ENCODE peak calls at places on chromosome 13, in six cellular contexts. Z is left ventricle myocardium inferior, Q is esophagus squamous epithelium, H is thoracic aorta, R is testis, L is thyroid gland. K is an unnamed sample. For H3K4me1, the result is how much of the 10 kb centered on the place peaks cover.

GRCh38 chr13:23889598-23890224 is 511 bp upstream of the MIPEP start:
- DNase-seq in Z (no peak), Q (no peak), H (no peak), R (no peak), L (no peak), K (no peak)

GRCh38 chr13:79309690-79310089 is 96.4 kb downstream of the RBM26 start:
- DNase-seq in Z (no peak), Q (no peak), H (no peak), R (no peak), L (no peak), K (no peak)

GRCh38 chr13:64471916-64472315 is 2758.2 kb downstream of the PCDH9 start:
- DNase-seq in Z (no peak), Q (no peak), H (no peak), R (no peak), L (no peak), K (no peak)

GRCh38 chr13:23979361-23980159 is 82.3 kb upstream of the C1QTNF9B start:
- DNase-seq in Z (peak), Q (no peak), H (peak), R (peak), L (peak), K (peak)

GRCh38 chr13:97810152-97810551 is 143.3 kb upstream of the IPO5 start:
- DNase-seq in Z (no peak), Q (no peak), H (no peak), R (no peak), L (no peak), K (no peak)

GRCh38 chr13:30880756-30881155 is 25.3 kb upstream of the MEDAG start:
- DNase-seq in Z (no peak), Q (no peak), H (no peak), R (no peak), L (no peak), K (peak)

GRCh38 chr13:67100723-67101122 is 129.4 kb downstream of the PCDH9 start:
- DNase-seq in Z (no peak), Q (no peak), H (no peak), R (no peak), L (no peak), K (no peak)

GRCh38 chr13:44815507-44816074 is 173.7 kb downstream of the NUFIP1 start:
- DNase-seq in Z (no peak), Q (no peak), H (no peak), R (peak), L (no peak), K (peak)

GRCh38 chr13:99265823-99266426 is 7.7 kb upstream of the GPR18 start:
- DNase-seq in Z (no peak), Q (no peak), H (no peak), R (no peak), L (no peak), K (no peak)

DNA sequence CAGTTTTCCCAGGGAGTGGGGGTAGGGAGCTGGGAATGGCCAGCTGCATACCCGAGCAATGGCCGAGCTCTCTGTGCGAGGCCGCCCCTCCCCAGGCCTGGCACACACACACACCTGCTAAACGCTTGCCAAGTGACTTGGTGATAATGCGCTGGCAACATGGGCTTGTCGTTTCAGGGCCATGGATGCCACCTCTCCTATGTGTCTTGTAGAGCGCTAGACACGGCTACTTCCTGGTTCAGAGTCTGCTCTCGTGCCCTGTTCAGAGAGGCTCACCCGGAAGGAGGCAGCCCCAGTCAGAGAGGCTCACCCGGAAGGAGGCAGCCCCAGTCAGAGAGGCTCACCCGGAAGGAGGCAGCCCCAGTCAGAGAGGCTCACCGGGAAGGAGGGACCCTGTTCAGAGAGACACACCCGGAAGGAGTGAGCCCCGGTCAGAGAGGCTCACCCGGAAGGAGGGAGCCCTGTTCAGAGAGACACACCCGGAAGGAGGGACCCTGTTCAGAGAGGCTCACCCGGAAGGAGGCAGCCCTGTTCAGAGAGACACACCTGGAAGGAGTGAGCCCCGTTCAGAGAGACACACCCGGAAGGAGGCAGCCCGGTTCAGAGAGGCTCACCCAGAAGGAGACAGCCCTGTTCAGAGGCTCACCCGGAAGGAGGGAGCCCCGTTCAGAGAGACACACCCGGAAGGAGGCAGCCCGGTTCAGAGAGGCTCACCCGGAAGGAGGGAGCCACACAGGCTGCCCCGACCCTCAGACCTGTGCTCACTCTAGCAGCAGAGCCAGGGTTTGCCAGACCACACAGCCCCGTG is 4.2 kb downstream of the ADPRHL1 start:
- DNase-seq in Z (no peak), Q (no peak), H (no peak), R (peak), L (no peak), K (peak)
- H3K4me1 ChIP-seq in Z (half or more), Q (under half), H (under half), R (under half), L (under half), K (under half)

GRCh38 chr13:28273919-28274318 is 135.6 kb downstream of the PAN3 start:
- DNase-seq in Z (no peak), Q (no peak), H (no peak), R (no peak), L (no peak), K (no peak)
- TF ChIP-seq CTCF in Z (no peak), Q (no peak), H (no peak), R (no peak), L (no peak), K (no peak)

DNA sequence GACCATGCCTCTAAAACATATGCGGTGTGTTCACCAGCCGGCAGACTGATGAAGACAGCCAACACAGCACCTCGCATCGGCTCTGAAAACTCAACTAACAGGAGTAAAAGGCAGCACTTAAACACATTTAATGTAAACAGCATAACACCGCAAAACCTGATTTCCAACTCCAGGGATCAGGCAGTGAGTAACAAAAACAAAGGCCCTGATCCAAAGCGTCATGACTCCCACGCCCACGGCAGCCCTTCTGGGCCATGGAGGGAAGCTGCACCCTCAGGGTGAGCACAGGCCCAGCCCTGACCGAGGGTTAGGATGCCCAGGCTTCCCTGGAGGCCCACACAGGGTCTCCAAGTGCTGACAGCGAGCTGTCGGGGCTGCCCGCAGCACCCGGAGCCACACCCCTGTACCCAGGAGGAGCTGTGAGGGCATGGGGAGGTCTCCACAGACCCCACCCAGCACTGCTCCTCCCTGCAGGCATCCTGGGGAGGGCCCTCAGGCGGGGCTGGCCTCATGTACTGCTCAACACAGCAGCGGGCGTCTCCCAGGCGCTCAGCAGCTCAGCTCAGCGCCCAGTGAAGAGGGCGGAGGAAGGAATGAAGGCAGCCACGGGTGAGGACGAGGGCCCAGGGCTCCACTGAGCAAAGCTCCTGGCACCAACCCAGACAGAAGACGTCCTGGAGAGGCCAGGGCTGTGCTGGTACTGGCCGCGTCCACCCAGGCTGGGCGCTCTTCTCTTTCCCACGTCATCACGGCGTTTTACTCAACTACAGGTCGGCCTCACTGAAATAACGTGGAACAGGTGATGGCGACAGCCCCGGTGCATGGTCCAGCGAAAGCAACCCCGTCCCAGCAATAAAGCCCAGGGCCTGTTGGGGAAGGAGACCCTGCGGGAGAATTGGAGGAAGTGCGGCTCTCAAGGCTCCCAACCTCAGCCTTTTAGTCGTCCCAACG is 53.6 kb downstream of the RASA3 start:
- DNase-seq in Z (peak), Q (no peak), H (no peak), R (no peak), L (peak), K (peak)
- H3K4me3 ChIP-seq in Z (no peak), Q (peak), H (no peak), R (no peak), L (no peak), K (no peak)

GRCh38 chr13:103324641-103325040 is 258.4 kb upstream of the SLC10A2 start:
- DNase-seq in Z (no peak), Q (no peak), H (no peak), R (no peak), L (no peak), K (no peak)
- H3K4me1 ChIP-seq in Z (under half), Q (under half), H (under half), R (under half), L (under half), K (under half)

DNA sequence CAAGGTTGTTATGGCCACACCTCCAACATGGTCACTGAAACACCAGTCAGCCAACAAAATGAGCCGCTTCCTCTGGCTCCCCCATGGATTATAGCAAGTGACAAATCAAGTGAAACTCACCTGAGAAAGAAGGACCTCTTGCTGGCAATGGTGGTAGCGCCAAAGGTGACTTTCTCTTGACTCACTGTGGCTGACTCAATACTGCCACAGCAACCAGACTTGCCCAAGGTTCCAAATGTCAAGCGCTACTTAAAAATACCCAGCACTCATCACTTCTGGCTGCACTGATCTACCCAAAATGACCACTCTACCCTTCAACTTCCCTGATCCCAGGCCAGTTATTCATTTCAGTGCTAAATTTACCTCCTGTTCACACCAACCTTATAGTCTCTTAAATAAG is 495.5 kb downstream of the FOXO1 start:
- DNase-seq in Z (no peak), Q (no peak), H (no peak), R (no peak), L (no peak), K (no peak)
- TF ChIP-seq CTCF in Z (no peak), Q (no peak), H (no peak), R (no peak), L (no peak), K (no peak)